ENCODE peak calls at places on chromosome 5, in four cellular contexts. W is GM13977, B is A549, G is GM04503. F is an unnamed sample.

GRCh38 chr5:37665889-37666288 is 174.0 kb downstream of the GDNF start:
- DNase-seq in W (no peak), B (no peak), G (no peak), F (no peak)

GRCh38 chr5:40495172-40495699 is 184.5 kb upstream of the PTGER4 start:
- DNase-seq in W (no peak), B (no peak), G (no peak), F (no peak)

GRCh38 chr5:140148508-140148907 is 22.8 kb downstream of the IGIP start:
- DNase-seq in W (no peak), B (peak), G (no peak), F (peak)

GRCh38 chr5:72438141-72438540 is 69.1 kb downstream of the ZNF366 start:
- DNase-seq in W (no peak), B (no peak), G (no peak), F (no peak)

GRCh38 chr5:135263022-135263668 is 135.9 kb downstream of the MACROH2A1 start:
- DNase-seq in W (no peak), B (peak), G (no peak), F (no peak)

GRCh38 chr5:165795073-165795472 is 2289.7 kb downstream of the MAT2B start:
- DNase-seq in W (no peak), B (no peak), G (no peak), F (no peak)

GRCh38 chr5:112492291-112492690 is 73.2 kb upstream of the EPB41L4A start:
- DNase-seq in W (peak), B (peak), G (no peak), F (peak)

GRCh38 chr5:124764992-124765611 is 18.7 kb upstream of the ZNF608 start:
- DNase-seq in W (no peak), B (no peak), G (no peak), F (no peak)

GRCh38 chr5:74104469-74104868 is 478.5 kb downstream of the ARHGEF28 start:
- DNase-seq in W (no peak), B (no peak), G (no peak), F (no peak)

GRCh38 chr5:38692780-38693507 is 136.5 kb upstream of the LIFR start:
- DNase-seq in W (no peak), B (no peak), G (no peak), F (no peak)

GRCh38 chr5:1789838-1790462 is 9.7 kb downstream of the MRPL36 start:
- DNase-seq in W (no peak), B (no peak), G (no peak), F (no peak)